ENCODE peak calls at places on chromosome 21, in seven cellular contexts. I, A, C, Z, Y, X and O are unnamed samples.

GRCh38 chr21:16942703-16943102 is 570.1 kb upstream of the CXADR start:
- DNase-seq in I (no peak), A (peak; percentile 17), C (peak; percentile 13), Z (peak; percentile 42), Y (peak; percentile 8), X (no peak), O (no peak)

GRCh38 chr21:43719748-43720538 is 1.0 kb downstream of the PDXK start:
- DNase-seq in I (no peak), A (no peak), C (peak; percentile 52), Z (no peak), Y (no peak), X (no peak), O (no peak)

GRCh38 chr21:42688841-42689371 is 35.5 kb downstream of the PDE9A start:
- DNase-seq in I (peak; percentile 26), A (no peak), C (no peak), Z (no peak), Y (no peak), X (no peak), O (no peak)

GRCh38 chr21:25689226-25689625 is 45.5 kb downstream of the ATP5PF start:
- DNase-seq in I (no peak), A (no peak), C (no peak), Z (no peak), Y (no peak), X (no peak), O (no peak)

GRCh38 chr21:36207577-36208320 is 51.1 kb downstream of the DOP1B start:
- DNase-seq in I (no peak), A (no peak), C (no peak), Z (no peak), Y (peak; percentile 79), X (peak; percentile 48), O (no peak)

GRCh38 chr21:28444131-28444530 is 548.5 kb downstream of the LTN1 start:
- DNase-seq in I (no peak), A (no peak), C (no peak), Z (no peak), Y (no peak), X (no peak), O (no peak)

GRCh38 chr21:17139696-17140095 is 373.1 kb upstream of the CXADR start:
- DNase-seq in I (no peak), A (no peak), C (no peak), Z (no peak), Y (peak; percentile 12), X (no peak), O (no peak)

GRCh38 chr21:41897047-41897669 is 18.0 kb upstream of the PRDM15 start:
- DNase-seq in I (no peak), A (no peak), C (no peak), Z (no peak), Y (no peak), X (no peak), O (no peak)

GRCh38 chr21:44450402-44450801 is 4.9 kb upstream of the LRRC3 start:
- DNase-seq in I (peak; percentile 17), A (no peak), C (peak; percentile 2), Z (no peak), Y (no peak), X (no peak), O (no peak)

GRCh38 chr21:25837545-25838263 is 102.9 kb downstream of the GABPA start:
- DNase-seq in I (no peak), A (peak; percentile 65), C (peak; percentile 10), Z (peak; percentile 50), Y (peak; percentile 84), X (no peak), O (no peak)

GRCh38 chr21:44455524-44456206 is 355 bp downstream of the LRRC3 start:
- DNase-seq in I (peak; percentile 65), A (peak; percentile 49), C (peak; percentile 58), Z (peak; percentile 69), Y (peak; percentile 34), X (peak; percentile 55), O (no peak)

GRCh38 chr21:42555756-42556438 is 42.2 kb downstream of the SLC37A1 start:
- DNase-seq in I (peak; percentile 15), A (no peak), C (no peak), Z (no peak), Y (no peak), X (no peak), O (no peak)

GRCh38 chr21:36656138-36656537 is 42.8 kb upstream of the SIM2 start:
- DNase-seq in I (no peak), A (no peak), C (no peak), Z (peak; percentile 50), Y (peak; percentile 49), X (no peak), O (no peak)

GRCh38 chr21:46118871-46119564 is 21.1 kb downstream of the COL6A2 start:
- DNase-seq in I (peak; percentile 23), A (no peak), C (peak; percentile 6), Z (no peak), Y (no peak), X (no peak), O (no peak)

GRCh38 chr21:18673789-18674188 is 270.2 kb upstream of the TMPRSS15 start:
- DNase-seq in I (no peak), A (no peak), C (no peak), Z (no peak), Y (no peak), X (no peak), O (no peak)

GRCh38 chr21:19998450-19998849 is 999.8 kb upstream of the NCAM2 start:
- DNase-seq in I (peak; percentile 9), A (no peak), C (no peak), Z (no peak), Y (no peak), X (no peak), O (no peak)

GRCh38 chr21:45998276-45998701 is 16.7 kb downstream of the COL6A1 start:
- DNase-seq in I (peak; percentile 21), A (no peak), C (peak; percentile 5), Z (no peak), Y (no peak), X (no peak), O (no peak)

GRCh38 chr21:42991992-42992740 is 17.8 kb downstream of the PKNOX1 start:
- DNase-seq in I (peak; percentile 86), A (peak; percentile 53), C (peak; percentile 34), Z (peak; percentile 83), Y (peak; percentile 21), X (peak; percentile 87), O (peak; percentile 23)

GRCh38 chr21:16563795-16564194 is 834.0 kb downstream of the USP25 start:
- DNase-seq in I (no peak), A (no peak), C (no peak), Z (no peak), Y (peak; percentile 12), X (peak; percentile 52), O (no peak)

GRCh38 chr21:36917487-36918158 is 48.8 kb downstream of the HLCS start:
- DNase-seq in I (no peak), A (peak; percentile 60), C (peak; percentile 31), Z (peak; percentile 72), Y (no peak), X (peak; percentile 57), O (no peak)

GRCh38 chr21:32184059-32184458 is 94.8 kb downstream of the MIS18A start:
- DNase-seq in I (no peak), A (peak; percentile 7), C (no peak), Z (no peak), Y (no peak), X (peak; percentile 12), O (no peak)

GRCh38 chr21:25733859-25734653 is 648 bp downstream of the ATP5PF start:
- DNase-seq in I (peak; percentile 41), A (peak; percentile 6), C (peak; percentile 23), Z (peak; percentile 63), Y (peak; percentile 20), X (peak; percentile 56), O (peak; percentile 50)

GRCh38 chr21:45965084-45965826 is 16.3 kb upstream of the COL6A1 start:
- DNase-seq in I (no peak), A (no peak), C (no peak), Z (no peak), Y (no peak), X (no peak), O (no peak)

GRCh38 chr21:42198949-42199348 is 20.0 kb upstream of the ABCG1 start:
- DNase-seq in I (no peak), A (peak; percentile 24), C (no peak), Z (no peak), Y (no peak), X (no peak), O (no peak)

GRCh38 chr21:18493420-18493819 is 89.8 kb upstream of the TMPRSS15 start:
- DNase-seq in I (no peak), A (peak; percentile 28), C (peak; percentile 5), Z (peak; percentile 12), Y (peak; percentile 1), X (no peak), O (no peak)

GRCh38 chr21:45285266-45285931 is 2.3 kb downstream of the POFUT2 start:
- DNase-seq in I (no peak), A (no peak), C (no peak), Z (no peak), Y (no peak), X (no peak), O (no peak)

GRCh38 chr21:33878824-33879223 is 36.8 kb downstream of the ATP5PO start:
- DNase-seq in I (no peak), A (no peak), C (no peak), Z (no peak), Y (no peak), X (no peak), O (no peak)

GRCh38 chr21:30580132-30580531 is 10.1 kb downstream of the KRTAP22-2 start:
- DNase-seq in I (no peak), A (no peak), C (no peak), Z (no peak), Y (no peak), X (no peak), O (no peak)

GRCh38 chr21:20419780-20420179 is 578.4 kb upstream of the NCAM2 start:
- DNase-seq in I (no peak), A (no peak), C (no peak), Z (peak; percentile 40), Y (no peak), X (no peak), O (no peak)

GRCh38 chr21:38802050-38803026 is 3.4 kb upstream of the ETS2 start:
- DNase-seq in I (no peak), A (no peak), C (no peak), Z (peak; percentile 77), Y (no peak), X (no peak), O (no peak)
- H3K4me1 ChIP-seq in I (peaks cover 8% of the 10 kb centered on the region), A (no peaks in the 10 kb centered on the region), C (peaks cover 10% of the 10 kb centered on the region), Z (peaks cover 39% of the 10 kb centered on the region), Y (peaks cover 44% of the 10 kb centered on the region), X (peaks cover 17% of the 10 kb centered on the region), O (no peaks in the 10 kb centered on the region)

GRCh38 chr21:21605502-21605901 is 607.3 kb downstream of the NCAM2 start:
- DNase-seq in I (no peak), A (no peak), C (no peak), Z (no peak), Y (no peak), X (no peak), O (no peak)
- TF ChIP-seq CTCF in I (no peak), A (no peak), C (no peak), Z (no peak), Y (no peak), X (no peak), O (no peak)

GRCh38 chr21:40151611-40152010 is 284.4 kb downstream of the PCP4 start:
- DNase-seq in I (no peak), A (no peak), C (no peak), Z (no peak), Y (no peak), X (peak; percentile 29), O (no peak)
- H3K9me3 ChIP-seq in I (no peaks in the 10 kb centered on the region), A (peaks cover 6% of the 10 kb centered on the region), C (no peaks in the 10 kb centered on the region), Z (no peaks in the 10 kb centered on the region), Y (no peaks in the 10 kb centered on the region), X (no peaks in the 10 kb centered on the region), O (no peaks in the 10 kb centered on the region)

DNA sequence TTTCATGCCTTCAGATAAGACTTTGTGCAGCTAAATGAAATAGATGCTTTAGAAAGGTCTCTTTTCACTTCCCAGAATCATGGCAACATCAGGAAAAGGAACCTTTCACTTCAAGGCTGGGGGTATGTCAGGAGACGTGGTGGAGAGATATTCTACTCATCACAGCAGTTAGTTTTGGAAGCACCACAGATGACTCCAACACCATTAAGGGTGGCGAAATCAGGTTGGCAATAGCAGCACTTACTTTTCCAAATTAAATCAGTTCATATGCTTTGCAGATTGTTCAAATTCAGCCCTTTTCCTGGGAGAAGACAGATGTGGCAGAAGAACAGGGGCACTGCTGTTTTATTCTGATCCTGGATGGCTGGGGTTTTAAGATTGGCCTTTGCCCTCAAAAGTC is 79.0 kb downstream of the RUNX1 start:
- DNase-seq in I (no peak), A (no peak), C (no peak), Z (no peak), Y (no peak), X (no peak), O (no peak)
- H3K4me1 ChIP-seq in I (no peaks in the 10 kb centered on the region), A (no peaks in the 10 kb centered on the region), C (no peaks in the 10 kb centered on the region), Z (no peaks in the 10 kb centered on the region), Y (no peaks in the 10 kb centered on the region), X (no peaks in the 10 kb centered on the region), O (no peaks in the 10 kb centered on the region)